ENCODE peak calls at places on chromosomes 5 and 9, in eight cellular contexts. O, B, T, S, D, U, W and V are unnamed samples.

GRCh38 chr9:136804509-136805206 is 3.1 kb upstream of the RABL6 start:
- DNase-seq in O (no peak), B (no peak), T (no peak), S (no peak), D (no peak), U (no peak), W (no peak), V (no peak)

GRCh38 chr5:156764572-156764971 is 85.5 kb upstream of the PPP1R2B start:
- DNase-seq in O (no peak), B (no peak), T (no peak), S (no peak), D (no peak), U (no peak), W (no peak), V (no peak)

GRCh38 chr9:127404631-127405030 is 7.7 kb downstream of the SLC2A8 start:
- DNase-seq in O (no peak), B (no peak), T (no peak), S (no peak), D (no peak), U (no peak), W (no peak), V (no peak)

GRCh38 chr5:134175874-134176522 is 752 bp downstream of the SKP1 start:
- DNase-seq in O (peak; percentile 57), B (peak; percentile 13), T (no peak), S (no peak), D (no peak), U (no peak), W (peak; percentile 25), V (peak; percentile 48)

GRCh38 chr9:21465859-21466518 is 16.1 kb downstream of the IFNE start:
- DNase-seq in O (no peak), B (no peak), T (no peak), S (no peak), D (no peak), U (no peak), W (peak; percentile 75), V (no peak)

GRCh38 chr5:149271717-149272558 is at the start of gene AFAP1L1:
- DNase-seq in O (peak; percentile 18), B (peak; percentile 58), T (no peak), S (peak; percentile 52), D (no peak), U (peak; percentile 19), W (no peak), V (peak; percentile 35)

GRCh38 chr5:127133071-127133470 is 59.8 kb upstream of the C5orf63 start:
- DNase-seq in O (no peak), B (no peak), T (no peak), S (no peak), D (no peak), U (no peak), W (no peak), V (no peak)

GRCh38 chr9:16213781-16214515 is 656.5 kb downstream of the BNC2 start:
- DNase-seq in O (no peak), B (no peak), T (no peak), S (no peak), D (no peak), U (no peak), W (peak; percentile 99), V (no peak)

GRCh38 chr9:92183449-92183848 is 68.2 kb upstream of the SPTLC1 start:
- DNase-seq in O (no peak), B (no peak), T (no peak), S (no peak), D (no peak), U (no peak), W (no peak), V (no peak)

GRCh38 chr5:68251386-68251785 is 35.8 kb downstream of the PIK3R1 start:
- DNase-seq in O (peak; percentile 72), B (no peak), T (peak; percentile 59), S (peak; percentile 86), D (no peak), U (no peak), W (no peak), V (peak; percentile 93)

GRCh38 chr5:35313296-35313695 is 83.0 kb upstream of the PRLR start:
- DNase-seq in O (no peak), B (no peak), T (no peak), S (no peak), D (no peak), U (no peak), W (peak; percentile 71), V (no peak)

GRCh38 chr9:109906766-109907382 is 126.9 kb downstream of the PALM2AKAP2 start:
- DNase-seq in O (no peak), B (no peak), T (no peak), S (no peak), D (no peak), U (no peak), W (peak; percentile 35), V (no peak)

GRCh38 chr5:108003178-108003577 is 332.4 kb upstream of the EFNA5 start:
- DNase-seq in O (no peak), B (no peak), T (no peak), S (no peak), D (no peak), U (no peak), W (peak; percentile 80), V (no peak)

GRCh38 chr5:135487839-135488514 is 35.8 kb upstream of the TIFAB start:
- DNase-seq in O (no peak), B (no peak), T (no peak), S (no peak), D (no peak), U (no peak), W (no peak), V (no peak)

GRCh38 chr9:112325600-112325999 is 7.8 kb downstream of the PTBP3 start:
- DNase-seq in O (no peak), B (no peak), T (no peak), S (no peak), D (no peak), U (no peak), W (no peak), V (no peak)

GRCh38 chr9:21316860-21317259 is 11.7 kb upstream of the IFNA5 start:
- DNase-seq in O (no peak), B (no peak), T (no peak), S (no peak), D (no peak), U (no peak), W (no peak), V (no peak)

GRCh38 chr9:74858753-74859414 is 28.8 kb downstream of the TRPM6 start:
- DNase-seq in O (no peak), B (no peak), T (no peak), S (no peak), D (no peak), U (no peak), W (no peak), V (no peak)